ENCODE peak calls at places on chromosomes 16 and 17, in seven cellular contexts. One of them, this sample, is unnamed.
A peak's percentile ranks its signal among the peaks of the same experiment; 100 is the strongest.

GRCh38 chr17:17063546-17064122 is 21.4 kb downstream of the MPRIP start:
- DNase-seq in memory B cell: no peak
- DNase-seq in heart left ventricle: peak; percentile 62
- DNase-seq in GM12892: no peak
- DNase-seq in stimulated activated CD4-positive, alpha-beta T cell treated with anti-CD3 and anti-CD28 coated beads, Interleukin-1b, Interleukin-23, amount 100 ng/mL, for 1 hour: no peak
- DNase-seq in NCI-H1436: no peak
- DNase-seq in body of pancreas: peak; percentile 53
- DNase-seq in this sample: no peak

GRCh38 chr17:68849673-68850260 is 105.4 kb downstream of the ABCA8 start:
- DNase-seq in memory B cell: no peak
- DNase-seq in heart left ventricle: no peak
- DNase-seq in GM12892: no peak
- DNase-seq in stimulated activated CD4-positive, alpha-beta T cell treated with anti-CD3 and anti-CD28 coated beads, Interleukin-1b, Interleukin-23, amount 100 ng/mL, for 1 hour: no peak
- DNase-seq in NCI-H1436: peak; percentile 25
- DNase-seq in body of pancreas: no peak
- DNase-seq in this sample: no peak

GRCh38 chr17:58513913-58514794 is at the start of gene MTMR4:
- DNase-seq in memory B cell: peak; percentile 53
- DNase-seq in heart left ventricle: peak; percentile 86
- DNase-seq in GM12892: peak; percentile 86
- DNase-seq in stimulated activated CD4-positive, alpha-beta T cell treated with anti-CD3 and anti-CD28 coated beads, Interleukin-1b, Interleukin-23, amount 100 ng/mL, for 1 hour: peak; percentile 41
- DNase-seq in NCI-H1436: peak; percentile 94
- DNase-seq in body of pancreas: peak; percentile 88
- DNase-seq in this sample: no peak

GRCh38 chr16:23634461-23635036 is 6.6 kb downstream of the PALB2 start:
- DNase-seq in memory B cell: no peak
- DNase-seq in heart left ventricle: no peak
- DNase-seq in GM12892: no peak
- DNase-seq in stimulated activated CD4-positive, alpha-beta T cell treated with anti-CD3 and anti-CD28 coated beads, Interleukin-1b, Interleukin-23, amount 100 ng/mL, for 1 hour: no peak
- DNase-seq in NCI-H1436: no peak
- DNase-seq in body of pancreas: no peak
- DNase-seq in this sample: no peak

GRCh38 chr16:71637398-71637797 is 11.4 kb downstream of the MARVELD3 start:
- DNase-seq in memory B cell: no peak
- DNase-seq in heart left ventricle: no peak
- DNase-seq in GM12892: no peak
- DNase-seq in stimulated activated CD4-positive, alpha-beta T cell treated with anti-CD3 and anti-CD28 coated beads, Interleukin-1b, Interleukin-23, amount 100 ng/mL, for 1 hour: no peak
- DNase-seq in NCI-H1436: no peak
- DNase-seq in body of pancreas: no peak
- DNase-seq in this sample: no peak

GRCh38 chr16:56389554-56389953 is 35.8 kb downstream of the AMFR start:
- DNase-seq in memory B cell: no peak
- DNase-seq in heart left ventricle: no peak
- DNase-seq in GM12892: no peak
- DNase-seq in stimulated activated CD4-positive, alpha-beta T cell treated with anti-CD3 and anti-CD28 coated beads, Interleukin-1b, Interleukin-23, amount 100 ng/mL, for 1 hour: no peak
- DNase-seq in NCI-H1436: no peak
- DNase-seq in body of pancreas: no peak
- DNase-seq in this sample: no peak

GRCh38 chr17:17540935-17541639 is 44.9 kb upstream of the RASD1 start:
- DNase-seq in memory B cell: no peak
- DNase-seq in heart left ventricle: no peak
- DNase-seq in GM12892: no peak
- DNase-seq in stimulated activated CD4-positive, alpha-beta T cell treated with anti-CD3 and anti-CD28 coated beads, Interleukin-1b, Interleukin-23, amount 100 ng/mL, for 1 hour: no peak
- DNase-seq in NCI-H1436: no peak
- DNase-seq in body of pancreas: no peak
- DNase-seq in this sample: no peak

GRCh38 chr17:67506966-67507365 is 129.9 kb downstream of the PITPNC1 start:
- DNase-seq in memory B cell: no peak
- DNase-seq in heart left ventricle: no peak
- DNase-seq in GM12892: no peak
- DNase-seq in stimulated activated CD4-positive, alpha-beta T cell treated with anti-CD3 and anti-CD28 coated beads, Interleukin-1b, Interleukin-23, amount 100 ng/mL, for 1 hour: no peak
- DNase-seq in NCI-H1436: no peak
- DNase-seq in body of pancreas: no peak
- DNase-seq in this sample: no peak

GRCh38 chr16:17259751-17260270 is 210.9 kb downstream of the XYLT1 start:
- DNase-seq in memory B cell: no peak
- DNase-seq in heart left ventricle: no peak
- DNase-seq in GM12892: no peak
- DNase-seq in stimulated activated CD4-positive, alpha-beta T cell treated with anti-CD3 and anti-CD28 coated beads, Interleukin-1b, Interleukin-23, amount 100 ng/mL, for 1 hour: no peak
- DNase-seq in NCI-H1436: no peak
- DNase-seq in body of pancreas: no peak
- DNase-seq in this sample: no peak

GRCh38 chr16:73125860-73126259 is 77.9 kb upstream of the ZFHX3 start:
- DNase-seq in memory B cell: no peak
- DNase-seq in heart left ventricle: no peak
- DNase-seq in GM12892: no peak
- DNase-seq in stimulated activated CD4-positive, alpha-beta T cell treated with anti-CD3 and anti-CD28 coated beads, Interleukin-1b, Interleukin-23, amount 100 ng/mL, for 1 hour: no peak
- DNase-seq in NCI-H1436: no peak
- DNase-seq in body of pancreas: no peak
- DNase-seq in this sample: no peak

GRCh38 chr16:67428146-67428731 is 2.7 kb upstream of the HSD11B2 start:
- DNase-seq in memory B cell: peak; percentile 57
- DNase-seq in heart left ventricle: peak; percentile 65
- DNase-seq in GM12892: peak; percentile 68
- DNase-seq in stimulated activated CD4-positive, alpha-beta T cell treated with anti-CD3 and anti-CD28 coated beads, Interleukin-1b, Interleukin-23, amount 100 ng/mL, for 1 hour: peak; percentile 13
- DNase-seq in NCI-H1436: peak; percentile 72
- DNase-seq in body of pancreas: peak; percentile 87
- DNase-seq in this sample: no peak

GRCh38 chr16:57367111-57367752 is 5.1 kb upstream of the CX3CL1 start:
- DNase-seq in memory B cell: no peak
- DNase-seq in heart left ventricle: no peak
- DNase-seq in GM12892: no peak
- DNase-seq in stimulated activated CD4-positive, alpha-beta T cell treated with anti-CD3 and anti-CD28 coated beads, Interleukin-1b, Interleukin-23, amount 100 ng/mL, for 1 hour: no peak
- DNase-seq in NCI-H1436: no peak
- DNase-seq in body of pancreas: peak; percentile 65
- DNase-seq in this sample: no peak

GRCh38 chr16:20938426-20938825 is 37.9 kb downstream of the LYRM1 start:
- DNase-seq in memory B cell: no peak
- DNase-seq in heart left ventricle: no peak
- DNase-seq in GM12892: no peak
- DNase-seq in stimulated activated CD4-positive, alpha-beta T cell treated with anti-CD3 and anti-CD28 coated beads, Interleukin-1b, Interleukin-23, amount 100 ng/mL, for 1 hour: no peak
- DNase-seq in NCI-H1436: no peak
- DNase-seq in body of pancreas: no peak
- DNase-seq in this sample: no peak

GRCh38 chr17:30363715-30364202 is 15.0 kb upstream of the CPD start:
- DNase-seq in memory B cell: no peak
- DNase-seq in heart left ventricle: no peak
- DNase-seq in GM12892: peak; percentile 36
- DNase-seq in stimulated activated CD4-positive, alpha-beta T cell treated with anti-CD3 and anti-CD28 coated beads, Interleukin-1b, Interleukin-23, amount 100 ng/mL, for 1 hour: peak; percentile 50
- DNase-seq in NCI-H1436: no peak
- DNase-seq in body of pancreas: no peak
- DNase-seq in this sample: no peak

GRCh38 chr16:72221216-72221995 is 49.5 kb upstream of the PMFBP1 start:
- DNase-seq in memory B cell: no peak
- DNase-seq in heart left ventricle: no peak
- DNase-seq in GM12892: no peak
- DNase-seq in stimulated activated CD4-positive, alpha-beta T cell treated with anti-CD3 and anti-CD28 coated beads, Interleukin-1b, Interleukin-23, amount 100 ng/mL, for 1 hour: no peak
- DNase-seq in NCI-H1436: no peak
- DNase-seq in body of pancreas: no peak
- DNase-seq in this sample: no peak

This sample was measured in cortex of kidney.